ENCODE peak calls at places on chromosomes 16 and 17, in five cellular contexts. S, L, H, D and E are unnamed samples.

GRCh38 chr17:17685775-17686291 is 4.6 kb downstream of the RAI1 start:
- DNase-seq in S (no peak), L (no peak), H (no peak), D (peak; percentile 70), E (no peak)

GRCh38 chr16:55672471-55672870 is 16.7 kb downstream of the SLC6A2 start:
- DNase-seq in S (no peak), L (no peak), H (no peak), D (peak; percentile 49), E (no peak)

GRCh38 chr17:82441686-82442487 is 8.7 kb downstream of the CYBC1 start:
- DNase-seq in S (no peak), L (no peak), H (no peak), D (no peak), E (no peak)

GRCh38 chr16:8583199-8583598 is 7.1 kb downstream of the TMEM114 start:
- DNase-seq in S (no peak), L (no peak), H (no peak), D (no peak), E (no peak)

GRCh38 chr16:74577882-74578366 is 29.0 kb downstream of the GLG1 start:
- DNase-seq in S (no peak), L (no peak), H (peak; percentile 57), D (peak; percentile 34), E (no peak)

GRCh38 chr16:77581706-77582105 is 140.6 kb upstream of the NUDT7 start:
- DNase-seq in S (no peak), L (no peak), H (no peak), D (no peak), E (no peak)

GRCh38 chr17:15945493-15946209 is 721 bp downstream of the ADORA2B start:
- DNase-seq in S (no peak), L (no peak), H (no peak), D (no peak), E (peak; percentile 21)

GRCh38 chr17:69593716-69594115 is 179.2 kb downstream of the MAP2K6 start:
- DNase-seq in S (no peak), L (no peak), H (no peak), D (no peak), E (no peak)

GRCh38 chr16:76787394-76787793 is 403.6 kb upstream of the MON1B start:
- DNase-seq in S (no peak), L (no peak), H (no peak), D (peak; percentile 2), E (no peak)

GRCh38 chr16:19598805-19599204 is 43.3 kb downstream of the VPS35L start:
- DNase-seq in S (no peak), L (no peak), H (no peak), D (no peak), E (no peak)

GRCh38 chr17:54172654-54173316 is 350.1 kb downstream of the KIF2B start:
- DNase-seq in S (peak; percentile 31), L (no peak), H (no peak), D (peak; percentile 35), E (peak; percentile 35)

GRCh38 chr16:3998793-3999478 is 117.3 kb downstream of the ADCY9 start:
- DNase-seq in S (no peak), L (no peak), H (no peak), D (peak; percentile 57), E (no peak)

GRCh38 chr16:59886021-59886420 is 1151.9 kb upstream of the GOT2 start:
- DNase-seq in S (no peak), L (no peak), H (no peak), D (peak; percentile 55), E (no peak)

GRCh38 chr16:86906608-86907007 is 328.3 kb downstream of the FOXL1 start:
- DNase-seq in S (no peak), L (no peak), H (no peak), D (no peak), E (no peak)

GRCh38 chr16:86201746-86202145 is 302.8 kb downstream of the IRF8 start:
- DNase-seq in S (no peak), L (no peak), H (no peak), D (no peak), E (no peak)

GRCh38 chr16:694187-694862 is 4.1 kb upstream of the WDR24 start:
- DNase-seq in S (no peak), L (no peak), H (no peak), D (no peak), E (no peak)

DNA sequence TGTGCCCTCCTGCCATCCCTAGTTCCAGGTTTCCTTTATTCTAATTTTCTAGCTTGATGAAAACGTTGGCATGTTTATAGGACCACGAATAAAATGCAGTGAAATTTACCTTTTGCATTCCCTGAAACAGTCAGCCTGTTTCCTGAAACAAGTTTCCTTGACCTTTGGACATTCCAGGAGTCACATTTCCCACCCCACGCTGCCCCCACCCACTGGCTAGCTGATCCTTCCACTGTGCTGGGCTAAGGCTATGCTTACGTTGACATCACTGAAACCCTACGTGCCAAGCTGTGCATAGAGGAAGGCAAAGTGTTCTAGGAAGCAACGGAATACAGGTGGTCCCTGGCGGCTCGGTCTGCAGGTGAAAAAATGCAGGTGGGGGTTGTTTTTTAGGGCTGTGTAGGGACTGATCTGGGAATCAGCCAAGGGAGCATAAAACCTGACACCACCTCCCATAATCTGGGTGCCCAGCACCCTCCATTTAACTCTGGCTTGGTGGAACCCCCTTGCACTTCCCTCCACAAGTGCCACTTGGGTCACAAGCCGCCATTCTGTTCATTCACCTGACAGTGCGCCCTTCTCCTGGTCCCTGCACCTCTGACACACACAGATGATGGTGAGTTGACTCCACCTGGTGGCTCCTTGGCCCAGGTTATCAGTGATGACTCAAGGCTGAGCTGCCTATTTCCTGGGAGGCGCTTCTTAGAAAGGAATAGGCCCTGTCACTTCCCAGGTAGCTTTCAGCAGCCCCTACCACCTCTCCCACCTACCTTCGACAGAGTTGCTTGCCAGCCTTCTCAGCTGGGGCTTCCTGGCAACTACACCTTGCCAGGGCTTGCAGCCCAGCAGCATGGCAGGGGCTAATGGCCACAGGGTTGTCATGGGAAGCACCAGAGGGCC is 83.7 kb downstream of the N4BP1 start:
- DNase-seq in S (no peak), L (no peak), H (peak; percentile 40), D (no peak), E (no peak)
- TF ChIP-seq CTCF in S (no peak), L (peak; percentile 44), H (peak; percentile 54), D (peak; percentile 9), E (no peak)

GRCh38 chr17:74353446-74354060 is 8.1 kb downstream of the BTBD17 start:
- DNase-seq in S (no peak), L (no peak), H (no peak), D (no peak), E (no peak)

GRCh38 chr17:74355065-74355464 is 6.6 kb downstream of the BTBD17 start:
- DNase-seq in S (no peak), L (no peak), H (no peak), D (no peak), E (no peak)

GRCh38 chr17:74354561-74354960 is 7.1 kb downstream of the BTBD17 start:
- DNase-seq in S (no peak), L (no peak), H (no peak), D (no peak), E (no peak)

GRCh38 chr17:74351552-74352210 is 10.0 kb downstream of the BTBD17 start:
- DNase-seq in S (no peak), L (no peak), H (no peak), D (no peak), E (peak; percentile 47)

GRCh38 chr17:74354123-74354522 is 7.5 kb downstream of the BTBD17 start:
- DNase-seq in S (peak; percentile 79), L (peak; percentile 67), H (no peak), D (no peak), E (peak; percentile 81)
- TF ChIP-seq CTCF in S (peak; percentile 74), L (peak; percentile 92), H (peak; percentile 91), D (peak; percentile 19), E (peak; percentile 66)

GRCh38 chr17:79974786-79975497 is 60.7 kb downstream of the TBC1D16 start:
- DNase-seq in S (no peak), L (no peak), H (no peak), D (no peak), E (peak; percentile 31)
- TF ChIP-seq CTCF in S (peak; percentile 35), L (peak; percentile 23), H (peak; percentile 40), D (no peak), E (peak; percentile 35)

GRCh38 chr17:75407655-75408352 is 2.3 kb upstream of the GRB2 start:
- DNase-seq in S (no peak), L (no peak), H (no peak), D (no peak), E (no peak)
- TF ChIP-seq CTCF in S (no peak), L (no peak), H (no peak), D (no peak), E (no peak)

DNA sequence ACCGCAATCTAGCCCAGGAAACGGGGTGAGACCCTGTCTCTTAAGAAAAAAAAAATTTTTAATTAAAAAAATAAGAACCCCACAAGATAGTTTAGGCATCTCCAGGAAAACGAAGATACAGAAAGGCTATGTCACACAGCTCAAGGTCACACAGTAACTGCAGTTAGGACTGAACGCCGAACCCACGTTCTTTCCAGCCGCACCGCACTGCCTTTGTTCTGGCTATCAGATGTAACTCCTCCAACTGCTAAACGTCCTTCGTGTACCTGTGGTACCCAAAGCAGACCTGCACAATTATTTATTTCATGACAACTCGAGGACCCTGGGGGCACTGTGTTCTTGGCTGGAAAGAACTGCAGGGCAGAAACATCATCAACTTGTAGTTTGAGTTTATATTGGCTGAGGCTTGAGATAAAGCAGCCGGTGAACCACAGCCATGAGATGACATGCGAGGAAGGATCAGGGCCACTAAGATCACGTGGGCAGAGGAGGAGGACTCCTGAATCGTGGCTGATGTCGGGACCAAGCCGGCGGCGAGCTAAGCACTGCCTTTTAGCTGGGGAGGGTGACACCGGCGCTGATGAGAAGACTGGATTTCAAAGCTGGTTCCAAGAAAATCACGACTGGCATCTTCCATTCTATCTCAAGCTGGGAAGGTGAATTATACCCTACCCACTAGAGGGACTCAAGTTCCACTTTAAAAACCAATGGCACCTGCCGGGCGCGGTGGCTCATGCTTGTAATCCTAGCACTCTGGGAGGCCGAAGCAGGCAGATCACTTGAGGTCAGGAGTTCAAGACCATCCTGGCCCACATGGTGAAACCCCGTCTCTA is 20.7 kb upstream of the MNT start:
- DNase-seq in S (no peak), L (no peak), H (no peak), D (no peak), E (no peak)
- TF ChIP-seq CTCF in S (peak; percentile 38), L (peak; percentile 19), H (no peak), D (no peak), E (no peak)

DNA sequence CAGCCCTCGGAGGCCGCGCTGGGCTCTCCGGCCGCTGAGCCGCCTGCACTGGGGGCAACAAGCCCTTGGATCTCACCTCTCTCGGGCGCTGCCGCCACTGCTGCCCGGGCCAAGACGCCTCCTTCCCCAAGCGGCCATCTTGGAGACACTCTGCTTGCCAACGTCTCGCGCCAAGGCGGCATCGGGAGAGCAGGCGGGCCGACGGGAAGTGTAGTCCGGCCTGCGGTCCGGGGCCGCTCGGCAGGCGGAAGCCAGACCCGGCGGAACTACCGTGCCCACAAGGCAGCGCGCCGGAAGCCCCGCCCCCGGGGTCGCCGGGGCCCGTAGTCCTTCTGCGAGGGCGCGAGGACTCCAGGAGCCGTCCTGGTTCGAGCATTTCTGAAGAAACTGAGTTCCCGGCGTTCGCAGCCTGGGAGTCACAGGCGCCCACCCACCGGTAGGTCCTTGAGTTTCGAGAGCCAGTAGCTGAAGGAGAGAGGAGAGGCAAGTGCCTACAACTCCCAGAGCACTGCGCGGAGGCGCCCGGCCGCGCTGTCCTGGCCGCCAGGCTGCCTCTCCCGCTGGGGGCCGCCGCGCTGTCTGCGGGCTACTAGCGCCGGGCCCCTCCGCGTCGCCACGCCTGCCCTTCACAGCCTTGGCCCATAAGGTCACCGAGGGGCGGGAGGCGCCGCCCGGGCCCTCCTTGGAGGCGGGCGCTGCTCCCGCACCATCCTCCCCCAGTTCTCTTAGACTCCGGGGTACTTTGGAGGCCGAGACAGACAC is at the start of gene TMEM11:
- DNase-seq in S (peak; percentile 90), L (peak; percentile 91), H (peak; percentile 71), D (peak; percentile 96), E (peak; percentile 97)
- TF ChIP-seq CTCF in S (peak; percentile 26), L (peak; percentile 29), H (no peak), D (no peak), E (no peak)